ENCODE peak calls at places on chromosomes 6 and 20, in seven cellular contexts. X is epithelial cell of prostate; G is HT1080; C is NCI-H446 treated with DMSO at 0.1 percent for 48 hours; O is CD8-positive, alpha-beta T cell; R is amygdala; D is cardiac fibroblast. Y is an unnamed sample.
A peak's percentile ranks its signal among the peaks of the same experiment; 100 is the strongest.

GRCh38 chr6:89970072-89970471 is 75.8 kb downstream of the GJA10 start:
- DNase-seq in X (no peak), R (no peak), O (no peak), C (no peak), G (no peak), D (no peak), Y (no peak)

GRCh38 chr6:150200428-150201105 is 57.7 kb downstream of the PPP1R14C start:
- DNase-seq in C (no peak), G (no peak), X (no peak), D (no peak), R (no peak), O (no peak), Y (no peak)

GRCh38 chr6:124879110-124879991 is 82.9 kb upstream of the RNF217 start:
- DNase-seq in O (no peak), C (no peak), G (no peak), D (no peak), R (no peak), X (no peak), Y (no peak)

GRCh38 chr20:15923030-15923776 is 650.0 kb downstream of the KIF16B start:
- DNase-seq in G (no peak), D (no peak), C (no peak), R (no peak), O (no peak), X (no peak), Y (no peak)

GRCh38 chr6:54846857-54847721 is 518 bp downstream of the FAM83B start:
- DNase-seq in G (no peak), C (no peak), X (peak; percentile 14), D (no peak), O (no peak), R (no peak), Y (no peak)

GRCh38 chr6:165056292-165056691 is 253.1 kb downstream of the C6orf118 start:
- DNase-seq in O (no peak), C (no peak), G (no peak), X (no peak), D (no peak), R (no peak), Y (no peak)

GRCh38 chr20:63699466-63700198 is 3.2 kb downstream of the TNFRSF6B start:
- DNase-seq in D (no peak), C (no peak), O (no peak), G (no peak), R (no peak), X (no peak), Y (no peak)

GRCh38 chr6:145948878-145949613 is 15.1 kb downstream of the SHPRH start:
- DNase-seq in C (no peak), D (peak; percentile 7), R (no peak), G (no peak), O (no peak), X (no peak), Y (no peak)

GRCh38 chr6:149060300-149060984 is 257.1 kb upstream of the TAB2 start:
- DNase-seq in G (no peak), O (peak; percentile 36), C (no peak), R (no peak), D (peak; percentile 45), X (no peak), Y (peak; percentile 47)

GRCh38 chr6:135299256-135299655 is 118.1 kb downstream of the MYB start:
- DNase-seq in D (peak; percentile 89), R (peak; percentile 16), C (no peak), X (no peak), G (peak; percentile 44), O (no peak), Y (no peak)

GRCh38 chr6:28225056-28225834 is at the start of gene ZSCAN9:
- DNase-seq in O (peak; percentile 20), X (no peak), G (peak; percentile 92), R (peak; percentile 74), C (peak; percentile 74), D (peak; percentile 93), Y (no peak)

GRCh38 chr6:89506716-89507597 is 74.0 kb downstream of the ANKRD6 start:
- DNase-seq in X (no peak), G (no peak), C (no peak), D (no peak), R (no peak), O (no peak), Y (no peak)

GRCh38 chr6:151154418-151154817 is 85.3 kb upstream of the AKAP12 start:
- DNase-seq in R (no peak), X (no peak), D (peak; percentile 41), G (no peak), C (no peak), O (no peak), Y (no peak)

GRCh38 chr6:35194390-35194789 is 19.4 kb upstream of the SCUBE3 start:
- DNase-seq in D (no peak), X (no peak), C (no peak), R (no peak), G (no peak), O (no peak), Y (no peak)

GRCh38 chr6:33808781-33809180 is 5.0 kb upstream of the MLN start:
- DNase-seq in C (no peak), G (no peak), O (no peak), D (no peak), R (no peak), X (no peak), Y (no peak)

GRCh38 chr6:156934054-156934424 is 156.9 kb downstream of the ARID1B start:
- DNase-seq in R (no peak), C (no peak), O (no peak), D (no peak), X (no peak), G (no peak), Y (no peak)

GRCh38 chr20:49165611-49166010 is 22.5 kb downstream of the STAU1 start:
- DNase-seq in D (no peak), R (no peak), C (no peak), X (no peak), G (no peak), O (no peak), Y (no peak)

GRCh38 chr20:35972445-35972844 is 4.1 kb downstream of the CNBD2 start:
- DNase-seq in R (no peak), O (no peak), C (peak; percentile 70), X (no peak), G (no peak), D (no peak), Y (no peak)

GRCh38 chr6:32087574-32088486 is 21.3 kb downstream of the TNXB start:
- DNase-seq in X (no peak), O (peak; percentile 62), D (peak; percentile 83), R (peak; percentile 43), G (no peak), C (peak; percentile 8), Y (peak; percentile 23)

GRCh38 chr6:138999949-139000725 is 12.1 kb upstream of the REPS1 start:
- DNase-seq in C (no peak), R (no peak), O (no peak), G (peak; percentile 27), D (peak; percentile 27), X (no peak), Y (no peak)

GRCh38 chr6:32982084-32982701 is 13.8 kb downstream of the BRD2 start:
- DNase-seq in G (no peak), O (no peak), R (no peak), X (no peak), C (no peak), D (peak; percentile 31), Y (no peak)

GRCh38 chr20:34458631-34459030 is 57.6 kb upstream of the DYNLRB1 start:
- DNase-seq in G (peak; percentile 38), X (no peak), R (no peak), C (no peak), O (no peak), D (peak; percentile 43), Y (no peak)

GRCh38 chr6:95094751-95095150 is 482.6 kb upstream of the MANEA start:
- DNase-seq in R (no peak), D (peak; percentile 81), C (no peak), X (peak; percentile 60), G (peak; percentile 75), O (no peak), Y (no peak)

GRCh38 chr6:14758421-14759043 is 487.3 kb upstream of the JARID2 start:
- DNase-seq in G (no peak), O (no peak), R (no peak), X (peak; percentile 96), C (no peak), D (peak; percentile 20), Y (no peak)

GRCh38 chr6:141925001-141925400 is 207.7 kb upstream of the GJE1 start:
- DNase-seq in X (no peak), R (no peak), D (peak; percentile 36), C (no peak), O (no peak), G (no peak), Y (no peak)

GRCh38 chr6:160733045-160733646 is 31.1 kb downstream of the PLG start:
- DNase-seq in C (peak; percentile 9), X (no peak), O (no peak), G (peak; percentile 18), D (peak; percentile 64), R (peak; percentile 58), Y (no peak)

GRCh38 chr6:47844881-47845280 is 63.0 kb downstream of the OPN5 start:
- DNase-seq in G (no peak), X (no peak), R (no peak), D (no peak), C (no peak), O (no peak), Y (no peak)

GRCh38 chr20:9467995-9468394 is 46.4 kb upstream of the LAMP5 start:
- DNase-seq in R (peak; percentile 23), C (peak; percentile 31), O (no peak), G (no peak), D (no peak), X (no peak), Y (no peak)

GRCh38 chr6:52423971-52424381 is 3.8 kb downstream of the EFHC1 start:
- DNase-seq in C (no peak), R (no peak), D (peak; percentile 97), X (no peak), G (peak; percentile 93), O (no peak), Y (no peak)

GRCh38 chr6:25490018-25490865 is 161.8 kb upstream of the SCGN start:
- DNase-seq in R (peak; percentile 58), C (peak; percentile 67), D (peak; percentile 88), O (peak; percentile 49), G (peak; percentile 61), X (peak; percentile 27), Y (peak; percentile 17)

GRCh38 chr6:16736856-16737255 is 24.4 kb downstream of the ATXN1 start:
- DNase-seq in O (no peak), C (peak; percentile 32), D (no peak), G (no peak), R (no peak), X (no peak), Y (no peak)

GRCh38 chr6:160253242-160253641 is 5.4 kb downstream of the SLC22A2 start:
- DNase-seq in C (no peak), D (no peak), G (no peak), X (no peak), R (no peak), O (no peak), Y (no peak)

GRCh38 chr6:17986656-17987575 is 519 bp downstream of the KIF13A start:
- DNase-seq in R (peak; percentile 62), D (peak; percentile 58), G (peak; percentile 52), O (no peak), C (peak; percentile 8), X (no peak), Y (no peak)

GRCh38 chr20:50259705-50260479 is 69.3 kb downstream of the CEBPB start:
- DNase-seq in C (no peak), D (no peak), X (no peak), O (no peak), R (no peak), G (no peak), Y (no peak)

GRCh38 chr6:113684382-113684901 is 172.7 kb upstream of the MARCKS start:
- DNase-seq in X (peak; percentile 92), G (peak; percentile 33), D (no peak), R (no peak), C (no peak), O (no peak), Y (no peak)

GRCh38 chr20:24208652-24209051 is 220.1 kb upstream of the GGTLC1 start:
- DNase-seq in O (no peak), X (no peak), G (no peak), C (peak; percentile 2), R (no peak), D (no peak), Y (no peak)

GRCh38 chr6:156803353-156803752 is 26.2 kb downstream of the ARID1B start:
- DNase-seq in D (no peak), G (no peak), R (no peak), C (no peak), X (no peak), O (no peak), Y (no peak)

GRCh38 chr6:166397849-166398248 is 15.1 kb upstream of the MPC1 start:
- DNase-seq in G (no peak), C (no peak), R (no peak), D (no peak), O (no peak), X (no peak), Y (no peak)